ENCODE peak calls at places on chromosomes 7 and 10, in four cellular contexts. One of them, this sample, is unnamed.

GRCh38 chr10:102545997-102546396 is 42.2 kb downstream of the SUFU start:
- DNase-seq in NK-92 treated with Interleukin-12 subunit alpha and Interleukin-12 subunit beta, amount 100 ng/mL, for 24 hours: no peak
- DNase-seq in HepG2: no peak
- DNase-seq in RKO: no peak
- DNase-seq in this sample: no peak

GRCh38 chr7:102841290-102841689 is 71.5 kb upstream of the LRRC17 start:
- DNase-seq in NK-92 treated with Interleukin-12 subunit alpha and Interleukin-12 subunit beta, amount 100 ng/mL, for 24 hours: no peak
- DNase-seq in HepG2: no peak
- DNase-seq in RKO: no peak
- DNase-seq in this sample: no peak

GRCh38 chr10:103395754-103396066 is 565 bp downstream of the ATP5MK start:
- DNase-seq in NK-92 treated with Interleukin-12 subunit alpha and Interleukin-12 subunit beta, amount 100 ng/mL, for 24 hours: no peak
- DNase-seq in HepG2: no peak
- DNase-seq in RKO: peak
- DNase-seq in this sample: no peak

GRCh38 chr10:68553138-68553537 is 7.0 kb upstream of the TET1 start:
- DNase-seq in NK-92 treated with Interleukin-12 subunit alpha and Interleukin-12 subunit beta, amount 100 ng/mL, for 24 hours: no peak
- DNase-seq in HepG2: no peak
- DNase-seq in RKO: no peak
- DNase-seq in this sample: no peak

GRCh38 chr10:92826061-92826460 is 22.3 kb upstream of the EXOC6 start:
- DNase-seq in NK-92 treated with Interleukin-12 subunit alpha and Interleukin-12 subunit beta, amount 100 ng/mL, for 24 hours: no peak
- DNase-seq in HepG2: no peak
- DNase-seq in RKO: no peak
- DNase-seq in this sample: no peak

GRCh38 chr10:30422981-30423654 is 10.9 kb upstream of the MAP3K8 start:
- DNase-seq in NK-92 treated with Interleukin-12 subunit alpha and Interleukin-12 subunit beta, amount 100 ng/mL, for 24 hours: no peak
- DNase-seq in HepG2: peak
- DNase-seq in RKO: no peak
- DNase-seq in this sample: no peak

GRCh38 chr10:74882427-74882826 is 56.0 kb downstream of the KAT6B start:
- DNase-seq in NK-92 treated with Interleukin-12 subunit alpha and Interleukin-12 subunit beta, amount 100 ng/mL, for 24 hours: no peak
- DNase-seq in HepG2: peak
- DNase-seq in RKO: no peak
- DNase-seq in this sample: no peak

GRCh38 chr7:122556873-122557542 is 141.9 kb downstream of the RNF133 start:
- DNase-seq in NK-92 treated with Interleukin-12 subunit alpha and Interleukin-12 subunit beta, amount 100 ng/mL, for 24 hours: no peak
- DNase-seq in HepG2: no peak
- DNase-seq in RKO: no peak
- DNase-seq in this sample: peak

GRCh38 chr7:105196473-105196872 is 182.5 kb downstream of the KMT2E start:
- DNase-seq in NK-92 treated with Interleukin-12 subunit alpha and Interleukin-12 subunit beta, amount 100 ng/mL, for 24 hours: no peak
- DNase-seq in HepG2: peak
- DNase-seq in RKO: no peak
- DNase-seq in this sample: no peak

GRCh38 chr7:65438593-65438992 is 64.9 kb downstream of the ZNF92 start:
- DNase-seq in NK-92 treated with Interleukin-12 subunit alpha and Interleukin-12 subunit beta, amount 100 ng/mL, for 24 hours: no peak
- DNase-seq in HepG2: no peak
- DNase-seq in RKO: peak
- DNase-seq in this sample: no peak

GRCh38 chr7:117827861-117828260 is 45.4 kb downstream of the CTTNBP2 start:
- DNase-seq in NK-92 treated with Interleukin-12 subunit alpha and Interleukin-12 subunit beta, amount 100 ng/mL, for 24 hours: no peak
- DNase-seq in HepG2: no peak
- DNase-seq in RKO: no peak
- DNase-seq in this sample: peak

GRCh38 chr7:146683439-146683838 is 566.8 kb downstream of the CNTNAP2 start:
- DNase-seq in NK-92 treated with Interleukin-12 subunit alpha and Interleukin-12 subunit beta, amount 100 ng/mL, for 24 hours: no peak
- DNase-seq in HepG2: no peak
- DNase-seq in RKO: peak
- DNase-seq in this sample: no peak

GRCh38 chr7:131501422-131501821 is 55.0 kb downstream of the PODXL start:
- DNase-seq in NK-92 treated with Interleukin-12 subunit alpha and Interleukin-12 subunit beta, amount 100 ng/mL, for 24 hours: no peak
- DNase-seq in HepG2: no peak
- DNase-seq in RKO: no peak
- DNase-seq in this sample: no peak

GRCh38 chr10:23192396-23192740 is 256 bp downstream of the PTF1A start:
- DNase-seq in NK-92 treated with Interleukin-12 subunit alpha and Interleukin-12 subunit beta, amount 100 ng/mL, for 24 hours: no peak
- DNase-seq in HepG2: no peak
- DNase-seq in RKO: no peak
- DNase-seq in this sample: no peak

GRCh38 chr10:128854965-128855364 is 612.1 kb upstream of the MGMT start:
- DNase-seq in NK-92 treated with Interleukin-12 subunit alpha and Interleukin-12 subunit beta, amount 100 ng/mL, for 24 hours: no peak
- DNase-seq in HepG2: peak
- DNase-seq in RKO: no peak
- DNase-seq in this sample: no peak

GRCh38 chr7:27526991-27527722 is 135.5 kb downstream of the HIBADH start:
- DNase-seq in NK-92 treated with Interleukin-12 subunit alpha and Interleukin-12 subunit beta, amount 100 ng/mL, for 24 hours: no peak
- DNase-seq in HepG2: no peak
- DNase-seq in RKO: no peak
- DNase-seq in this sample: no peak

GRCh38 chr7:3461923-3462322 is 160.9 kb downstream of the SDK1 start:
- DNase-seq in NK-92 treated with Interleukin-12 subunit alpha and Interleukin-12 subunit beta, amount 100 ng/mL, for 24 hours: no peak
- DNase-seq in HepG2: no peak
- DNase-seq in RKO: no peak
- DNase-seq in this sample: no peak